ENCODE peak calls at places on chromosomes 13 and 19, in nine cellular contexts. C is skeletal muscle cell; E is LHCN-M2; U is posterior vena cava; L is head of caudate nucleus; A is amniotic epithelial cell; K is activated T-helper 9 cell treated with anti-CD3 and anti-CD28 coated beads, Interleukin-2, amount 50 U/mL, for 16 hours; P is GM20000; Y is WTC11. Q is an unnamed sample.
A peak's percentile ranks its signal among the peaks of the same experiment; 100 is the strongest.

GRCh38 chr13:70523622-70524021 is 415.4 kb upstream of the KLHL1 start:
- DNase-seq in L (no peak), U (no peak), E (peak; percentile 1), A (no peak), Y (no peak), P (no peak), C (no peak), K (no peak), Q (no peak)

GRCh38 chr19:1861599-1862031 is 1.8 kb downstream of the KLF16 start:
- DNase-seq in Y (no peak), U (peak; percentile 79), C (no peak), A (no peak), K (no peak), P (no peak), E (no peak), L (no peak), Q (no peak)

GRCh38 chr13:75326173-75327131 is 155.5 kb downstream of the TBC1D4 start:
- DNase-seq in A (peak; percentile 82), Y (no peak), C (no peak), U (no peak), L (no peak), P (peak; percentile 55), K (peak; percentile 24), E (peak; percentile 62), Q (no peak)

GRCh38 chr13:49210669-49211068 is 9.5 kb upstream of the MLNR start:
- DNase-seq in L (no peak), U (no peak), K (no peak), P (no peak), E (no peak), Y (no peak), A (no peak), C (no peak), Q (no peak)

GRCh38 chr13:49561064-49561410 is 24.3 kb downstream of the RCBTB1 start:
- DNase-seq in K (no peak), Y (no peak), P (no peak), L (no peak), U (no peak), E (no peak), A (peak; percentile 96), C (no peak), Q (no peak)

GRCh38 chr19:9782282-9782681 is 13.7 kb upstream of the ZNF846 start:
- DNase-seq in Y (no peak), P (no peak), L (no peak), A (peak; percentile 27), C (no peak), U (no peak), E (peak; percentile 20), K (no peak), Q (no peak)

GRCh38 chr13:63408227-63409202 is 1992.9 kb upstream of the PCDH20 start:
- DNase-seq in P (no peak), U (no peak), K (no peak), Y (no peak), C (no peak), L (no peak), E (no peak), A (peak; percentile 9), Q (no peak)

GRCh38 chr13:96858133-96858826 is 136.0 kb downstream of the OXGR1 start:
- DNase-seq in C (no peak), U (no peak), A (no peak), P (no peak), L (no peak), Y (no peak), E (no peak), K (no peak), Q (no peak)

GRCh38 chr19:392375-392970 is 16.5 kb downstream of the C2CD4C start:
- DNase-seq in U (peak; percentile 53), Y (no peak), C (no peak), E (no peak), P (no peak), L (no peak), A (no peak), K (no peak), Q (no peak)

GRCh38 chr13:113874579-113875428 is 10.9 kb upstream of the GAS6 start:
- DNase-seq in C (no peak), A (no peak), P (no peak), E (no peak), Y (no peak), K (no peak), L (no peak), U (peak; percentile 72), Q (no peak)

GRCh38 chr13:43239441-43239840 is 216.1 kb downstream of the DNAJC15 start:
- DNase-seq in U (no peak), P (no peak), A (no peak), K (no peak), Y (no peak), C (no peak), E (no peak), L (no peak), Q (no peak)

GRCh38 chr13:113122571-113123225 is at the start of gene F10:
- DNase-seq in C (peak; percentile 19), L (no peak), Y (peak; percentile 54), U (peak; percentile 92), K (no peak), A (peak; percentile 52), P (no peak), E (peak; percentile 34), Q (no peak)